ENCODE peak calls at places on chromosomes 16 and 17, in six cellular contexts. O is stomach, T is IMR-90, K is ovary, Y is K562, S is GM12878. J is an unnamed sample.

GRCh38 chr17:41734139-41734948 is at the start of gene HAP1:
- DNase-seq in S (no peak), O (peak), Y (no peak), T (peak), K (no peak), J (no peak)

GRCh38 chr17:8175795-8176196 is 384 bp downstream of the TMEM107 start:
- DNase-seq in T (no peak), O (no peak), S (no peak), K (no peak), Y (no peak), J (no peak)

GRCh38 chr17:39139137-39139516 is 12.3 kb downstream of the PLXDC1 start:
- DNase-seq in K (no peak), O (no peak), S (no peak), T (peak), Y (no peak), J (no peak)

GRCh38 chr17:74478369-74479100 is 12.1 kb downstream of the CD300A start:
- DNase-seq in O (no peak), T (no peak), S (peak), Y (no peak), K (no peak), J (no peak)

GRCh38 chr17:8163978-8164814 is 1.4 kb upstream of the VAMP2 start:
- DNase-seq in S (no peak), T (peak), Y (peak), K (peak), O (peak), J (peak)

GRCh38 chr16:317583-317982 is 34.6 kb downstream of the PDIA2 start:
- DNase-seq in Y (no peak), O (no peak), S (no peak), K (no peak), T (no peak), J (no peak)

GRCh38 chr17:30534298-30534697 is 57.1 kb downstream of the GOSR1 start:
- DNase-seq in O (no peak), T (no peak), S (no peak), K (no peak), Y (no peak), J (no peak)

GRCh38 chr17:27489045-27489715 is 32.9 kb downstream of the KSR1 start:
- DNase-seq in O (peak), Y (no peak), T (peak), K (peak), S (no peak), J (no peak)

GRCh38 chr16:1871974-1872635 is at the start of gene MEIOB:
- DNase-seq in S (no peak), O (no peak), Y (peak), T (no peak), K (peak), J (no peak)

GRCh38 chr17:3978421-3979275 is 14.4 kb upstream of the ATP2A3 start:
- DNase-seq in T (no peak), S (no peak), Y (no peak), O (peak), K (no peak), J (no peak)

DNA sequence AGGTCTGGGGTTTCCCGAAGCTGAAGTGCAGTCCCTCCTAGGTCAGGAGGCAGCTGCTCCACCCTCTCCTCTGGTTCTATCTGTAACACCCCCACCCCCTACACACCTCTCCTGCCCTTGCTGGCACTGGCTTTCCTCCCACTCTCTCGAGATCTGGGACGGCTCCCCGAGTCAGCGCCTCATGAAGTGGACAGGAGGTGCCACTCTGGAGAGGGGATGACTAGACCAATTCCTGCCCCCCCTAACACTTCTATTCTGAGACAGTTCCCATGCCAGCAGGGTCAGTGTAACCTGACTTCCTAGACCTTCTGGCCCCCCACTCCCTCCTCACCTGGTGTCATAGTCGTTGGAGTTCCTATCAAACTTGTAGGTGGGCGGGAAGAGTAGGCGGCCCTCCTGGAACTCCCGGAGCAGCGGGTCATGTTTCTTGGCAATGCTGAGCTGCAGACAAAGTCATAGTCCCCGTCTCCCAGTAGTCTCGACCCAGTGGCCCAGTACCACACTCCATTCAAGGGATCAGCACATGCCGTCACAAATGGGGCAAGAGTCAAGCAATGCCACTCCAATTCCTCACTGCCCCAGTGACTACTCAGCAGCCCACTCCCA is 9.7 kb downstream of the INPP5K start:
- DNase-seq in Y (no peak), K (no peak), O (no peak), S (no peak), T (no peak), J (no peak)
- H3K4me3 ChIP-seq in Y (no peak), K (no peak), O (no peak), S (no peak), T (no peak), J (no peak)

DNA sequence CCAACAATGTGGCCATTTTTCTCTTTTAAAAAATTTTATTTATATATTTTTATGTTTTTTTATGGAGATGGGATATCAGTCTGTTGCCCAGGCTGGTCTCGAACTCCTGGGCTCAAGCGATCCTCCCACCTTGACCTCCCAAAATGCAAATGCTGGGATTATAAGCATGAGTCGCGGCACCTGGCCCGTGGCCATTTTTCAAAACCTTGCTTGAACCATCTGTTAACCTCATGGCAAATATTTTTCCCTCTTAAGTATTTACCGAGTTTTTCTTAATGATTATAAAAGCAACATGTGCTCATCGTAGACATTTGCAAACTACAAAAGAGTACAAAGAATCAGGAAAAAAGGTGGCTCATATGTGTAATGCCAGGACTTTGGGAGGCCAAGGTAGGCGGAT is 127.6 kb downstream of the ABCC6 start:
- DNase-seq in Y (no peak), O (no peak), T (peak), K (no peak), S (no peak), J (no peak)
- TF ChIP-seq POLR2A in Y (no peak), O (no peak), T (no peak), K (no peak), S (no peak), J (no peak)

DNA sequence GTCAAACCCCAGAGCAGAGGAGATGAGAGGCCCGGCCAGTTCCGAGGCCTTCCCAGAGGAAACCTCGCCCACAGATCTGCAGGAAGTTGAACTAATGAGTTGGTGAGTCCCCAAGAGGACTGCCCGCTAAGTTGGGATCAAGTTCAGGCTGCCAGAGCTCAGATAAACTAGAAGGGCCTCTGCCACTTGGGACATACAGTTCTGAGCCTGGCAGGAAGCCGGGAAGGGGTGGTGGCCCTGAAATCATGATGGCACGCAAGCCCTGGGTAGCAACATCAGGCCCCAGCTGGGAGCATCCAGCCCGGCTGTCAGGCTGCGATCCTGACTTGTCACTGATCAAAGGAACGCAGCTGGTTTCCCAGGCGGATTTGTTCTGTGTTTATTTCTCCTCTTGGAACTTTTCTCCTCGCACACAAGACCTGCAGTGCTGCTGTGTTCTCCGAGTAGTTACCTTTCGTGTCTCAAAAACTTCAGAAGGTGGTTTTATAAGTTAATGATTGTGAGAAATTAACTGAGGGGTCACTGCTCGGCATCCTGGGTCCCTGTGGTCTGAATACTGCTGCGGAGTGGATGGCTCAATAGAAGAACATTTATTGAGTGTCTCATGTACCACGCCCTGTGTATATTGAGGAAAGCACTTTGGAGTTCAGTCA is 8.0 kb upstream of the WFDC1 start:
- DNase-seq in Y (no peak), O (peak), K (peak), T (peak), S (no peak), J (no peak)
- H3K27ac ChIP-seq in Y (no peak), O (peak), K (no peak), T (peak), S (no peak), J (peak)

GRCh38 chr17:9465216-9465921 is 110.3 kb downstream of the STX8 start:
- DNase-seq in K (no peak), T (peak), S (no peak), Y (no peak), O (no peak), J (no peak)
- H3K4me3 ChIP-seq in K (no peak), T (no peak), S (no peak), Y (no peak), O (no peak), J (no peak)

GRCh38 chr17:76557368-76558209 is 17.7 kb downstream of the PRCD start:
- DNase-seq in O (peak), S (peak), K (peak), T (peak), Y (peak), J (no peak)
- TF ChIP-seq POLR2A in O (no peak), S (peak), K (peak), T (peak), Y (peak), J (no peak)

DNA sequence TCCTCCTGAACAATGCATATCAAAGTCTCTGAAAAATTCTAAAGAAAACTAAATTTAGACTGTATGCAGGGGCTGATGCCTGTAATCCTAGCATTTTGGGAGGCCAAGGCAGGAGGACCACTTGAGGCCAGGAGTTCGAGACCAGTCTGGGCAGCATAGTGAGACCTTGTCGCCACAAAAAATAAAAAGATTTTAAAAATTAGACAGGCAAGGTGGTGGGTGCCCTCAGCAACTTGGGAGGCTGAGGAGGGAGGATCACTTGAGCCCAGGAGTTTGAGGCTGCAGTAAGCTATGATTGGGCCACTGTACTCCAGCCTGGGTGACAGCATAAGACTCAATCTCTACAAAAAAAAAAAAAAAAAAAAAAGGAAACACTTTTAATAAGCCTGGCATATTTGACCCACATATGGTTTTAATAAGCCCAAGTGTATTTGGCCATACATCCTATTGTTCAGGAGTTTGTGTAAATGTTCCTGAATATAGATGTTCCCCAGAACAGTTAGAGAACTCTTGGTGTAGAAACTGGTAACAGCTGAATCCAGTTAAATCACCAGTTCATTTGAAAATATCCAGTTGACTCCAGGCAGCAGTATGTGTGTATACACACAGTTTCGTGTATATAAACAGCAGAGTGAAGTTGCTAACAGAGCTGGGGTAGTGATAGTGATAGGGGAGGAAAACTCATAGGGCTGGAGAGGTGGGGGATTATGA is 30.3 kb upstream of the MMD start:
- DNase-seq in Y (no peak), T (peak), O (no peak), S (no peak), K (no peak), J (no peak)
- H3K27ac ChIP-seq in Y (peak), T (peak), O (peak), S (no peak), K (no peak), J (peak)

GRCh38 chr17:61402073-61402541 is 2.5 kb downstream of the TBX2 start:
- DNase-seq in O (no peak), K (peak), S (no peak), T (no peak), Y (no peak), J (no peak)

GRCh38 chr17:61403846-61404701 is 4.4 kb downstream of the TBX2 start:
- DNase-seq in Y (no peak), O (no peak), S (no peak), K (peak), T (peak), J (no peak)

GRCh38 chr17:61401280-61402072 is 1.8 kb downstream of the TBX2 start:
- DNase-seq in O (no peak), K (peak), Y (no peak), T (peak), S (no peak), J (no peak)

GRCh38 chr17:61404702-61405046 is 5.0 kb downstream of the TBX2 start:
- DNase-seq in Y (no peak), O (no peak), T (peak), S (no peak), K (peak), J (no peak)

DNA sequence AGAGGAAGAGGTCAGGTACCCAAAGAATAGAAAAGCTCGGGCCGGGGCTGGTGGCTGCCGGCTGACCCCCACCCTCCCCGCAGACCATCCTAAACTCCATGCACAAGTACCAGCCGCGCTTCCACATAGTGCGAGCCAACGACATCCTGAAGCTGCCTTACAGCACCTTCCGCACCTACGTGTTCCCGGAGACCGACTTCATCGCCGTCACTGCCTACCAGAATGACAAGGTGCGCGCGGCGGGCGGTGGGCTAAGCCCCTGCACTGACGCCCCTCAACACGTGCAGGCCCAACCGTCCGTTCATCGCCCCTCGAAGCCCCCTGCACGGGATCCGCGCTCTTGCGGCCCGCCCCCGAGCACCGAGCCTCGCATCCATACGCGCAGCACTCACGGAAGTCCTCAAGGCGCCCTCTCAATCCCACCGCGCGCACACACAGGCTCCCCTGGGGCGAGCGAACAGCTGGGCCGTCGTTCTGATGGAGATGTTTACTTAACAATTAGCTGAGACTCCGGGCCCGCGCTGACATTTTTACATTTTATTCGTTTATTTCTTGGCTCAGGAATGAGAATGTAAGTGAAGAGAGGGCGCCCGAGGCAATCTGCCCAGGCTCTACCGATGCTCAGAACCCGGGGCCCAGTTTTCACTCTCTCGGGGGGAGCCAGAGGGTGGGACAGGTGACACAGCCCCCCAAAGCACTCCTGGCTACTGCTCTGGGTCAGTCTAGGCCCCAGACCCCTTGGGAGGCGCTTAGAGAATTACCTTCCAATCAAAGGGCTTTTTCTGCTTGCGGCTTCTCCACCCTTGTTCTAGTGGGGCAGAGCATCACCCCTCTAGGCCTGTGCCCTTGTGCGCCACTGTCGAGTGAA is 3.6 kb downstream of the TBX2 start:
- DNase-seq in K (peak), Y (no peak), O (no peak), S (no peak), T (peak), J (no peak)
- H3K4me3 ChIP-seq in K (no peak), Y (no peak), O (peak), S (no peak), T (peak), J (peak)

GRCh38 chr16:87843678-87844373 is 25.5 kb downstream of the SLC7A5 start:
- DNase-seq in K (no peak), S (no peak), T (no peak), Y (no peak), O (no peak), J (no peak)

GRCh38 chr16:87845807-87846619 is 23.3 kb downstream of the SLC7A5 start:
- DNase-seq in S (no peak), T (no peak), K (no peak), Y (no peak), O (no peak), J (no peak)

GRCh38 chr16:87844809-87845208 is 24.5 kb downstream of the SLC7A5 start:
- DNase-seq in O (no peak), Y (no peak), S (no peak), T (no peak), K (no peak), J (no peak)

GRCh38 chr16:87844374-87844733 is 25.0 kb downstream of the SLC7A5 start:
- DNase-seq in O (no peak), T (peak), Y (no peak), S (no peak), K (no peak), J (no peak)

DNA sequence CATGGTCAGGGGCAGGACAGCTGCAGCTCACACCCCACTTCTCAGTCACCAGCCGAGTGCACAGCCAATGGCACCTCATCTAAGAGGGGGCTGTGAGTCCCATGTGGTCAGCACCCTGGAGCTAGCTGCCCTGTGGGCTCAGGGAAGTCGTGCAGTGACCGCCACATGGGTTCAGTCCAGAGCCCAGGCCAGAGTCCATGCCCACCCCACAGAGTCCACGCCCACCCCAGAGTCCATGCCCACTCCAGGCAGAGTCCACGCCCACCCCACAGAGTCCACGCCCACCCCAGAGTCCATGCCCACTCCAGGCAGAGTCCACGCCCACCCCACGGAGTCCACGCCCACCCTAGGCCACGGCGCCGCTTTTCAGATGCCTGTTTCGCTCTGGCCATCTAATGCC is 24.1 kb downstream of the SLC7A5 start:
- DNase-seq in Y (no peak), O (no peak), K (no peak), T (no peak), S (no peak), J (no peak)
- TF ChIP-seq POLR2A in Y (no peak), O (no peak), K (no peak), T (no peak), S (peak), J (no peak)